ENCODE peak calls at places on chromosomes 2 and 18, in four cellular contexts. R is head of caudate nucleus, N is endothelial cell, V is right atrium auricular region. J is an unnamed sample.

GRCh38 chr2:1582891-1583341 is 161.4 kb downstream of the PXDN start:
- DNase-seq in R (no peak), N (no peak), V (no peak), J (no peak)

GRCh38 chr2:104863585-104864279 is 9.8 kb downstream of the POU3F3 start:
- DNase-seq in R (peak), N (peak), V (no peak), J (peak)

GRCh38 chr2:196403471-196403870 is 232.1 kb upstream of the STK17B start:
- DNase-seq in R (no peak), N (no peak), V (no peak), J (no peak)

GRCh38 chr18:39600894-39601293 is 2035.3 kb upstream of the CELF4 start:
- DNase-seq in R (no peak), N (no peak), V (no peak), J (no peak)

GRCh38 chr2:109318150-109318948 is 189.3 kb downstream of the SH3RF3 start:
- DNase-seq in R (peak), N (no peak), V (peak), J (no peak)

GRCh38 chr18:60377778-60378469 is 5.3 kb upstream of the MC4R start:
- DNase-seq in R (no peak), N (no peak), V (no peak), J (no peak)

GRCh38 chr2:215430528-215431187 is 5.2 kb downstream of the FN1 start:
- DNase-seq in R (no peak), N (no peak), V (no peak), J (no peak)

GRCh38 chr2:227508001-227508400 is 36.0 kb downstream of the AGFG1 start:
- DNase-seq in R (no peak), N (no peak), V (no peak), J (peak)

GRCh38 chr18:27017901-27018500 is 152.5 kb upstream of the AQP4 start:
- DNase-seq in R (no peak), N (no peak), V (no peak), J (peak)

GRCh38 chr18:56391933-56392590 is 246.3 kb downstream of the TXNL1 start:
- DNase-seq in R (no peak), N (no peak), V (no peak), J (no peak)

GRCh38 chr2:23009545-23010149 is 375.3 kb upstream of the KLHL29 start:
- DNase-seq in R (peak), N (no peak), V (peak), J (no peak)

GRCh38 chr18:78543201-78543725 is 436.4 kb upstream of the SALL3 start:
- DNase-seq in R (no peak), N (no peak), V (peak), J (no peak)

GRCh38 chr18:49645836-49646235 is 84.0 kb downstream of the LIPG start:
- DNase-seq in R (no peak), N (no peak), V (peak), J (no peak)

GRCh38 chr18:5144629-5145028 is 52.4 kb downstream of the AKAIN1 start:
- DNase-seq in R (no peak), N (no peak), V (no peak), J (no peak)

GRCh38 chr2:84556190-84556589 is 39.9 kb downstream of the DNAH6 start:
- DNase-seq in R (peak), N (no peak), V (no peak), J (no peak)